ENCODE peak calls at places on chromosomes 12 and 14, in five cellular contexts. One of them, this sample, is unnamed.

GRCh38 chr12:2537868-2538541 is 256.8 kb upstream of the FKBP4 start:
- DNase-seq in lower leg skin: no peak
- DNase-seq in A549: no peak
- DNase-seq in prostate gland: no peak
- DNase-seq in transverse colon: no peak
- DNase-seq in this sample: no peak

GRCh38 chr12:38921025-38921677 is 15.8 kb upstream of the CPNE8 start:
- DNase-seq in prostate gland: peak; percentile 61
- DNase-seq in A549: peak; percentile 37
- DNase-seq in transverse colon: peak; percentile 56
- DNase-seq in lower leg skin: peak; percentile 26
- DNase-seq in this sample: peak; percentile 63

GRCh38 chr12:105385141-105385540 is 54.6 kb downstream of the C12orf75 start:
- DNase-seq in transverse colon: no peak
- DNase-seq in A549: no peak
- DNase-seq in lower leg skin: no peak
- DNase-seq in prostate gland: no peak
- DNase-seq in this sample: no peak

GRCh38 chr12:70733385-70733784 is 96.2 kb upstream of the PTPRB start:
- DNase-seq in transverse colon: no peak
- DNase-seq in prostate gland: peak; percentile 29
- DNase-seq in A549: peak; percentile 71
- DNase-seq in lower leg skin: no peak
- DNase-seq in this sample: peak; percentile 56

GRCh38 chr12:13101854-13102375 is 1.6 kb downstream of the GSG1 start:
- DNase-seq in A549: peak; percentile 64
- DNase-seq in transverse colon: peak; percentile 39
- DNase-seq in prostate gland: peak; percentile 64
- DNase-seq in lower leg skin: no peak
- DNase-seq in this sample: peak; percentile 22

GRCh38 chr12:104942075-104942474 is 16.0 kb downstream of the SLC41A2 start:
- DNase-seq in lower leg skin: no peak
- DNase-seq in transverse colon: no peak
- DNase-seq in A549: no peak
- DNase-seq in prostate gland: no peak
- DNase-seq in this sample: no peak

GRCh38 chr12:118494776-118495175 is 118.4 kb downstream of the SUDS3 start:
- DNase-seq in A549: no peak
- DNase-seq in prostate gland: no peak
- DNase-seq in lower leg skin: no peak
- DNase-seq in transverse colon: no peak
- DNase-seq in this sample: no peak

GRCh38 chr14:61525293-61526011 is 169.9 kb upstream of the HIF1A start:
- DNase-seq in A549: peak; percentile 56
- DNase-seq in lower leg skin: peak; percentile 80
- DNase-seq in prostate gland: peak; percentile 71
- DNase-seq in transverse colon: peak; percentile 38
- DNase-seq in this sample: no peak

GRCh38 chr14:106802413-106803364 is 1276.3 kb downstream of the TMEM121 start:
- DNase-seq in lower leg skin: no peak
- DNase-seq in prostate gland: no peak
- DNase-seq in A549: peak; percentile 16
- DNase-seq in transverse colon: peak; percentile 52
- DNase-seq in this sample: no peak

GRCh38 chr12:130953783-130954543 is at the start of gene ADGRD1:
- DNase-seq in prostate gland: no peak
- DNase-seq in A549: peak; percentile 26
- DNase-seq in lower leg skin: peak; percentile 66
- DNase-seq in transverse colon: peak; percentile 45
- DNase-seq in this sample: no peak

GRCh38 chr14:103231376-103232019 is 102.5 kb upstream of the EIF5 start:
- DNase-seq in prostate gland: no peak
- DNase-seq in lower leg skin: no peak
- DNase-seq in transverse colon: no peak
- DNase-seq in A549: no peak
- DNase-seq in this sample: no peak

GRCh38 chr14:53954551-53955233 is 1.9 kb downstream of the BMP4 start:
- DNase-seq in lower leg skin: no peak
- DNase-seq in A549: no peak
- DNase-seq in prostate gland: no peak
- DNase-seq in transverse colon: no peak
- DNase-seq in this sample: no peak

GRCh38 chr12:27331927-27332324 is 710 bp upstream of the BMAL2 start:
- DNase-seq in A549: no peak
- DNase-seq in lower leg skin: no peak
- DNase-seq in prostate gland: no peak
- DNase-seq in transverse colon: no peak
- DNase-seq in this sample: no peak

GRCh38 chr12:15469342-15469741 is 147.0 kb downstream of the PTPRO start:
- DNase-seq in lower leg skin: no peak
- DNase-seq in transverse colon: no peak
- DNase-seq in A549: no peak
- DNase-seq in prostate gland: no peak
- DNase-seq in this sample: no peak

GRCh38 chr14:59275668-59276067 is 87.2 kb downstream of the DAAM1 start:
- DNase-seq in prostate gland: no peak
- DNase-seq in lower leg skin: no peak
- DNase-seq in A549: peak; percentile 45
- DNase-seq in transverse colon: no peak
- DNase-seq in this sample: no peak

GRCh38 chr14:68257969-68258368 is 438.4 kb downstream of the RAD51B start:
- DNase-seq in A549: no peak
- DNase-seq in lower leg skin: no peak
- DNase-seq in transverse colon: no peak
- DNase-seq in prostate gland: no peak
- DNase-seq in this sample: no peak

GRCh38 chr12:50985322-50985721 is 33.0 kb downstream of the HIGD1C start:
- DNase-seq in lower leg skin: peak; percentile 78
- DNase-seq in A549: no peak
- DNase-seq in prostate gland: peak; percentile 26
- DNase-seq in transverse colon: no peak
- DNase-seq in this sample: no peak

GRCh38 chr12:14681640-14682039 is 14.8 kb downstream of the GUCY2C start:
- DNase-seq in lower leg skin: no peak
- DNase-seq in A549: no peak
- DNase-seq in transverse colon: no peak
- DNase-seq in prostate gland: no peak
- DNase-seq in this sample: no peak

GRCh38 chr14:91372680-91373495 is 44.7 kb downstream of the CCDC88C start:
- DNase-seq in lower leg skin: no peak
- DNase-seq in transverse colon: peak; percentile 55
- DNase-seq in prostate gland: no peak
- DNase-seq in A549: no peak
- DNase-seq in this sample: peak; percentile 85

GRCh38 chr12:106248849-106249371 is 1.1 kb upstream of the CKAP4 start:
- DNase-seq in prostate gland: no peak
- DNase-seq in A549: no peak
- DNase-seq in lower leg skin: no peak
- DNase-seq in transverse colon: peak; percentile 19
- DNase-seq in this sample: no peak

GRCh38 chr14:32078030-32078793 is 1.1 kb downstream of the ARHGAP5 start:
- DNase-seq in lower leg skin: peak; percentile 43
- DNase-seq in prostate gland: peak; percentile 32
- DNase-seq in transverse colon: peak; percentile 43
- DNase-seq in A549: peak; percentile 21
- DNase-seq in this sample: peak; percentile 67

GRCh38 chr12:32181498-32182175 is 75.0 kb downstream of the BICD1 start:
- DNase-seq in prostate gland: peak; percentile 15
- DNase-seq in lower leg skin: no peak
- DNase-seq in A549: no peak
- DNase-seq in transverse colon: no peak
- DNase-seq in this sample: no peak

GRCh38 chr12:126784328-126784921 is 1482.5 kb upstream of the TMEM132C start:
- DNase-seq in transverse colon: peak; percentile 30
- DNase-seq in lower leg skin: no peak
- DNase-seq in A549: peak; percentile 8
- DNase-seq in prostate gland: no peak
- DNase-seq in this sample: peak; percentile 38

GRCh38 chr12:89343127-89343526 is 9.2 kb downstream of the DUSP6 start:
- DNase-seq in lower leg skin: no peak
- DNase-seq in transverse colon: no peak
- DNase-seq in A549: no peak
- DNase-seq in prostate gland: no peak
- DNase-seq in this sample: no peak

GRCh38 chr12:98885778-98886177 is 240.7 kb downstream of the APAF1 start:
- DNase-seq in prostate gland: no peak
- DNase-seq in lower leg skin: no peak
- DNase-seq in A549: no peak
- DNase-seq in transverse colon: no peak
- DNase-seq in this sample: no peak

GRCh38 chr12:85057370-85057963 is 21.3 kb downstream of the LRRIQ1 start:
- DNase-seq in prostate gland: peak; percentile 17
- DNase-seq in A549: peak; percentile 5
- DNase-seq in transverse colon: peak; percentile 15
- DNase-seq in lower leg skin: peak; percentile 17
- DNase-seq in this sample: peak; percentile 30

GRCh38 chr12:15837141-15837781 is 44.9 kb upstream of the STRAP start:
- DNase-seq in prostate gland: no peak
- DNase-seq in transverse colon: no peak
- DNase-seq in A549: no peak
- DNase-seq in lower leg skin: no peak
- DNase-seq in this sample: no peak

GRCh38 chr12:122888232-122888752 is 7.6 kb downstream of the VPS37B start:
- DNase-seq in lower leg skin: peak; percentile 77
- DNase-seq in transverse colon: peak; percentile 78
- DNase-seq in prostate gland: peak; percentile 93
- DNase-seq in A549: peak; percentile 74
- DNase-seq in this sample: peak; percentile 75

GRCh38 chr14:38737657-38738056 is 365.4 kb downstream of the SEC23A start:
- DNase-seq in transverse colon: no peak
- DNase-seq in prostate gland: no peak
- DNase-seq in lower leg skin: no peak
- DNase-seq in A549: no peak
- DNase-seq in this sample: no peak

GRCh38 chr14:55129086-55129427 is at the start of gene LGALS3:
- DNase-seq in lower leg skin: peak; percentile 71
- DNase-seq in prostate gland: peak; percentile 82
- DNase-seq in A549: peak; percentile 80
- DNase-seq in transverse colon: peak; percentile 88
- DNase-seq in this sample: peak; percentile 83

GRCh38 chr12:84607170-84607569 is 305.4 kb downstream of the SLC6A15 start:
- DNase-seq in transverse colon: no peak
- DNase-seq in prostate gland: no peak
- DNase-seq in lower leg skin: no peak
- DNase-seq in A549: no peak
- DNase-seq in this sample: no peak

GRCh38 chr12:75275702-75276101 is 54.4 kb downstream of the CAPS2 start:
- DNase-seq in transverse colon: no peak
- DNase-seq in prostate gland: no peak
- DNase-seq in lower leg skin: no peak
- DNase-seq in A549: no peak
- DNase-seq in this sample: no peak

GRCh38 chr12:75269209-75269608 is 59.6 kb upstream of the KCNC2 start:
- DNase-seq in A549: no peak
- DNase-seq in lower leg skin: no peak
- DNase-seq in prostate gland: no peak
- DNase-seq in transverse colon: no peak
- DNase-seq in this sample: no peak

GRCh38 chr12:75271576-75271975 is 58.5 kb downstream of the CAPS2 start:
- DNase-seq in A549: no peak
- DNase-seq in transverse colon: no peak
- DNase-seq in prostate gland: no peak
- DNase-seq in lower leg skin: no peak
- DNase-seq in this sample: no peak

DNA sequence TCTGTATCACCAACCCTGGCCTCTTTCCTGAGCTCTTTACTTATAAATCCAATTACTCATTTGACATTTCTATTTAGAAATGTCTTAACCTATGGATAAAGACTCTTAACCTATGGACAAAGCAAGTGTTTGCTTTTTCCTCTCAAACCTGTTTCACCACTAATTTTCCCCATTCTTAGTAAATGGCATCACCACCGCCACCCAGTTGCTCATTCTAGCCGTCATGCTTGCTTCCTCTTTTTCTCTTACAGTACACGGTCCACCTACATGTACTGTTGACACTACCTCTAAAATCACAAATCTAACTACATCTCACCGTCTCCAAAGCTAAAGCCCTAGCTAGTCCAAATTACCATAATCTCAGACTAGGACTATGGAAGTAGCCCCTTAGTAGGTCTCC is 60.0 kb downstream of the CAPS2 start:
- DNase-seq in transverse colon: no peak
- DNase-seq in lower leg skin: no peak
- DNase-seq in prostate gland: no peak
- DNase-seq in A549: no peak
- DNase-seq in this sample: no peak
- TF ChIP-seq POLR2A in transverse colon: no peak
- TF ChIP-seq POLR2A in lower leg skin: no peak
- TF ChIP-seq POLR2A in prostate gland: no peak
- TF ChIP-seq POLR2A in A549: no peak
- TF ChIP-seq POLR2A in this sample: no peak

DNA sequence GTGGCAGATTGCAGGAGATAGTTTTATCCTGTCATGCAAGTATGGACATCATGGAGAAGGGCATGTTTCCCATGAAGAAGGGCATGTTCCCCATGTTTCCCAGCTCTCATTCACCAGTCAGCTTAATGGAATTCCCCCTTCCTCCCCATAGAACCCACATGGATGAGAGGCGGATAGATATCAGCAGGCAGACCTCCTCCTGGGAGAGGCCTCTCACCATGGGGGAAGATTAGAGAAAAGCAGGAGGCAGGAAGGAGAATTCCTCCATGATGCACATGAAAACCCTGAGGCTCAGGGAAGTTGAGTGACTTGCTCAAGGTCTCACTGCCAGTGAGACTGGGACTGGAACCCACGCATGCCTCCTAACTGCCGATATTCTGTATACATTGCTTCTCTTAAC is 92.9 kb upstream of the FOXN3 start:
- DNase-seq in prostate gland: no peak
- DNase-seq in lower leg skin: no peak
- DNase-seq in transverse colon: no peak
- DNase-seq in A549: no peak
- DNase-seq in this sample: no peak
- TF ChIP-seq POLR2A in prostate gland: no peak
- TF ChIP-seq POLR2A in lower leg skin: no peak
- TF ChIP-seq POLR2A in transverse colon: no peak
- TF ChIP-seq POLR2A in A549: no peak
- TF ChIP-seq POLR2A in this sample: no peak

DNA sequence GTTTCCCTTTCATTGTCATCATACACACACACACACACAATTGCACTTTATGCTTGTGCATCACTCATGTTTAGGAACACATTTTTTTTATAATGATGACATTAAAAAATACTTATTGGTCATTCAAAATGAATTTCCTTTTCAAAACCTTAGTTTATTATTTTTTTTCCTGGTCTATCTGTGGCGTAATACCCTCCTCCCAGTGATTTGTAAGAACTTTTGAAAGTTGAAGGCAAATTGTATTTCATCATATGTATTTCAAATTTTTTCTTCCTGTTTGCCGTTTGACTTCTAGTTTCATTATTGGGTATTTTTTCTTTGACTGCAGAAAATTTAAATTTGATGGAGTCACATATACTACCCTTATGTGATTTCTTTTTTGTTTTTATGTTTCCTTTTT is 2.5 kb upstream of the LRRK2 start:
- DNase-seq in A549: no peak
- DNase-seq in transverse colon: no peak
- DNase-seq in prostate gland: no peak
- DNase-seq in lower leg skin: no peak
- DNase-seq in this sample: no peak
- TF ChIP-seq POLR2A in A549: no peak
- TF ChIP-seq POLR2A in transverse colon: no peak
- TF ChIP-seq POLR2A in prostate gland: no peak
- TF ChIP-seq POLR2A in lower leg skin: no peak
- TF ChIP-seq POLR2A in this sample: no peak

GRCh38 chr14:64123241-64123956 is 170.8 kb downstream of the ESR2 start:
- DNase-seq in A549: no peak
- DNase-seq in transverse colon: no peak
- DNase-seq in prostate gland: no peak
- DNase-seq in lower leg skin: no peak
- DNase-seq in this sample: no peak
- TF ChIP-seq POLR2A in A549: no peak
- TF ChIP-seq POLR2A in transverse colon: no peak
- TF ChIP-seq POLR2A in prostate gland: no peak
- TF ChIP-seq POLR2A in lower leg skin: no peak
- TF ChIP-seq POLR2A in this sample: no peak